ENCODE peak calls at places on chromosomes 12 and 14, in eight cellular contexts. W is cardiac fibroblast, L is lung, X is cardiac muscle cell, G is WTC11, O is prostate gland, T is endothelial cell of umbilical vein, N is astrocyte of the cerebellum. C is an unnamed sample.

GRCh38 chr14:72688990-72689677 is 204.8 kb downstream of the DPF3 start:
- DNase-seq in T (no peak), N (no peak), X (no peak), L (no peak), W (no peak), O (no peak), G (no peak), C (peak)

GRCh38 chr14:32007755-32008374 is 69.2 kb upstream of the ARHGAP5 start:
- DNase-seq in L (no peak), T (no peak), G (no peak), O (no peak), W (no peak), X (no peak), N (no peak), C (no peak)

GRCh38 chr12:4822572-4822971 is 87.1 kb upstream of the KCNA1 start:
- DNase-seq in T (no peak), G (no peak), O (no peak), W (no peak), X (no peak), N (no peak), L (no peak), C (no peak)

GRCh38 chr14:68733086-68733621 is 59.7 kb downstream of the ZFP36L1 start:
- DNase-seq in G (no peak), W (peak), X (peak), T (no peak), O (no peak), L (peak), N (no peak), C (no peak)

GRCh38 chr14:79044894-79045624 is 874.9 kb downstream of the NRXN3 start:
- DNase-seq in T (peak), L (no peak), O (peak), G (no peak), N (peak), W (peak), X (peak), C (no peak)

GRCh38 chr12:10220398-10221077 is 7.9 kb downstream of the GABARAPL1 start:
- DNase-seq in L (peak), N (no peak), W (peak), X (peak), G (no peak), O (peak), T (peak), C (peak)

GRCh38 chr12:50062733-50063452 is 5.5 kb downstream of the ASIC1 start:
- DNase-seq in G (no peak), W (no peak), O (no peak), T (no peak), N (no peak), X (no peak), L (no peak), C (no peak)

GRCh38 chr12:95102916-95103671 is 29.7 kb upstream of the NR2C1 start:
- DNase-seq in G (no peak), O (peak), W (peak), X (peak), L (no peak), T (peak), N (peak), C (no peak)

GRCh38 chr14:22177870-22178269 is 411.2 kb downstream of the DAD1 start:
- DNase-seq in L (no peak), W (no peak), X (peak), O (no peak), T (peak), N (no peak), G (no peak), C (no peak)

GRCh38 chr12:65876898-65877721 is 52.8 kb downstream of the HMGA2 start:
- DNase-seq in L (no peak), G (peak), W (peak), N (no peak), O (no peak), X (peak), T (peak), C (no peak)

GRCh38 chr12:17976202-17976601 is 113.8 kb downstream of the RERGL start:
- DNase-seq in G (peak), O (no peak), W (peak), X (no peak), T (peak), L (no peak), N (no peak), C (no peak)

GRCh38 chr14:94048676-94049624 is 22.8 kb downstream of the OTUB2 start:
- DNase-seq in L (no peak), O (no peak), X (no peak), N (no peak), T (no peak), G (no peak), W (no peak), C (peak)

GRCh38 chr12:89051065-89051677 is 301.1 kb downstream of the DUSP6 start:
- DNase-seq in T (peak), G (no peak), N (peak), X (peak), W (peak), O (peak), L (peak), C (no peak)

GRCh38 chr12:123908884-123909807 is 63.5 kb downstream of the CCDC92 start:
- DNase-seq in T (no peak), O (no peak), G (no peak), N (no peak), W (no peak), X (no peak), L (no peak), C (no peak)

GRCh38 chr12:6772331-6772695 is at the start of gene LAG3:
- DNase-seq in L (no peak), X (no peak), O (no peak), T (no peak), N (no peak), W (no peak), G (no peak), C (no peak)

GRCh38 chr12:86233126-86233525 is 23.1 kb downstream of the MGAT4C start:
- DNase-seq in N (peak), W (no peak), L (no peak), G (no peak), T (peak), X (no peak), O (no peak), C (no peak)

GRCh38 chr12:131869871-131870418 is 24.5 kb upstream of the ULK1 start:
- DNase-seq in L (no peak), W (peak), G (no peak), X (peak), N (no peak), O (no peak), T (peak), C (no peak)

GRCh38 chr12:67618303-67618702 is 30.2 kb upstream of the DYRK2 start:
- DNase-seq in T (no peak), N (no peak), L (no peak), O (no peak), G (no peak), X (no peak), W (no peak), C (no peak)

GRCh38 chr12:113519464-113520191 is 48.0 kb upstream of the LHX5 start:
- DNase-seq in N (no peak), G (no peak), L (no peak), W (no peak), O (no peak), T (no peak), X (no peak), C (no peak)

GRCh38 chr12:99450231-99450630 is 197.3 kb upstream of the GARIN6 start:
- DNase-seq in O (no peak), X (no peak), N (no peak), W (no peak), T (no peak), L (no peak), G (no peak), C (no peak)

GRCh38 chr12:26748412-26748740 is 84.6 kb downstream of the ITPR2 start:
- DNase-seq in N (no peak), G (no peak), O (no peak), T (no peak), L (no peak), W (no peak), X (no peak), C (no peak)

GRCh38 chr12:99393763-99394162 is 253.8 kb upstream of the GARIN6 start:
- DNase-seq in X (no peak), O (no peak), T (no peak), W (no peak), G (no peak), L (no peak), N (no peak), C (no peak)

DNA sequence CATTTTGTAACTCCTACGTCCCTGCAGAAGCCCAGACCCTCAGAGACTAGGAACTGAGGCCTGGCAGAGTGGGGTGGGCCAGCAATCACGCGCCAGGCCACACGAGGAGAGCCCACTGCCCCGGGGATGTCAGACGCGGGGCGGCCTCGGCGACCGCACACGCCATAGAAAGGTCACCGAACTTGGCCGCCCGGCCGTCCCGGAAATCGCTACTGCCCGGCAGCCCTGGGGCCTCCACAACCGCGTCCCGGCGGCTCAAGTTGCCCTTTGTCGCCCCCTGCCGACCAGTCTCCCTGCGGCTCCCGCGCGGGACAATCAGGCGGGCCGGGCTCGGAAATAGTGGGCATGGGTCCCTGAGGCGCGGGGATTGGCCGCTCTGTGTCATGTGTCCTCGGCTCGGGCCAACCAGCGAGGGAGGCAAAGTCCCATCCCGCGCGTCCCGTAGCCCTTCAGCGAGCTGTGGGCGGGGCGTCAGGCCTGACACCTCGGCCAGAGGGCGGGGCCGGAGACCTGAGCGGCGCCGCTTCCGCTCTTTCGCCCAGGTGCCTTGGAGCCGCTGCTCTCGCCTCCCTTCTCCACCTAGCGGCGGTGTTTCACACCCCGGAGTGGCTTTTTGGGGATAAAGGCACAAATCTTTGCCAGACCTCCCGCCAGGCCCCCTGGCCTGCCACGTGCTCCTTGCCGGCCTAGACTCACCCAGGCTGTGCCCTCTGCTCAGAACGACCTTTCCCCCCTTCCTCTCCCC is 33.4 kb upstream of the DEGS2 start:
- DNase-seq in O (peak), T (peak), L (peak), X (peak), W (peak), N (peak), G (peak), C (peak)
- TF ChIP-seq CTCF in O (peak), T (peak), L (peak), X (peak), W (peak), N (peak), G (peak), C (peak)

GRCh38 chr12:125065021-125065752 is at the start of gene AACS:
- DNase-seq in W (peak), N (peak), O (peak), G (peak), L (peak), T (peak), X (peak), C (peak)
- TF ChIP-seq CTCF in W (no peak), N (no peak), O (no peak), G (no peak), L (no peak), T (no peak), X (peak), C (no peak)

DNA sequence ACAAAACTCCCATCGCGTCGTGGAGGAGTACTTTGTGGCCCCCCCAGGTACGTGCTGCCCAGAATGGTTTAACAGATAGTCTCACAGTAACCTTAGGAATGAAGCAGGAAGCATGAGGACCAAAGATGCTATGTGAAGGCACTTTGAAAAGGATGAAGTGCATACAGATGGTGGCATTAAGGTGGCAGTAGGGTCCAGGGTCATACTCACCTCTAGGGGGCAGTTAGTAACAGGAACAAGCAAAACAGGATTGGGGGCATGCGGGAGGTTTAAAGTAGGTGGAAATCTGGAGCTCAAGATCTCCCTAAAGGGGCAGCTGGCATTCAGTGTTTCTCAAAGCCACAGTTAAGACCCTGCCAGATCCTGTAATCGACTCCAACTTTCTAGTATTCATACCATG is 10.9 kb downstream of the GATC start:
- DNase-seq in W (peak), X (no peak), G (peak), L (no peak), N (no peak), O (no peak), T (no peak), C (no peak)
- TF ChIP-seq CTCF in W (peak), X (peak), G (peak), L (no peak), N (peak), O (no peak), T (no peak), C (peak)

GRCh38 chr14:75993567-75994041 is 8.0 kb downstream of the IFT43 start:
- DNase-seq in X (no peak), O (no peak), W (no peak), G (no peak), N (no peak), L (no peak), T (no peak), C (no peak)
- TF ChIP-seq CTCF in X (no peak), O (no peak), W (no peak), G (no peak), N (no peak), L (no peak), T (no peak), C (no peak)

C was measured in D721Med.